ENCODE peak calls at places on chromosome 11, in four cellular contexts. N is left ventricle myocardium inferior, W is heart left ventricle, P is cardiac muscle cell. R is an unnamed sample. For H3K4me1, the result is how much of the 10 kb centered on the place peaks cover.

GRCh38 chr11:118846181-118846946 is 37.3 kb upstream of the CXCR5 start:
- DNase-seq in N (no peak), W (no peak), P (no peak), R (no peak)

GRCh38 chr11:119344291-119345010 is 2.1 kb downstream of the MFRP start:
- DNase-seq in P (no peak), W (no peak), N (no peak), R (peak)

GRCh38 chr11:102347526-102348331 is 715 bp downstream of the BIRC2 start:
- DNase-seq in W (no peak), N (no peak), P (peak), R (peak)

GRCh38 chr11:109026891-109027489 is 362.1 kb downstream of the DDX10 start:
- DNase-seq in W (no peak), N (no peak), P (no peak), R (no peak)

GRCh38 chr11:97454988-97455387 is 1065.2 kb downstream of the JRKL start:
- DNase-seq in W (no peak), P (peak), N (no peak), R (no peak)

GRCh38 chr11:60771146-60771545 is 14.0 kb upstream of the MS4A10 start:
- DNase-seq in N (no peak), P (no peak), W (no peak), R (no peak)

GRCh38 chr11:74493816-74494630 is 499 bp upstream of the LIPT2 start:
- DNase-seq in N (no peak), W (no peak), P (no peak), R (no peak)

GRCh38 chr11:69546735-69547370 is 65.4 kb downstream of the LINC01488 start:
- DNase-seq in W (no peak), N (no peak), P (no peak), R (peak)

GRCh38 chr11:119974467-119974866 is 163.4 kb downstream of the TRIM29 start:
- DNase-seq in P (no peak), W (no peak), N (peak), R (no peak)

GRCh38 chr11:102869354-102869753 is 5.4 kb downstream of the MMP12 start:
- DNase-seq in P (no peak), W (no peak), N (no peak), R (no peak)

GRCh38 chr11:17574799-17575144 is 27.7 kb downstream of the OTOG start:
- DNase-seq in W (no peak), P (no peak), N (no peak), R (no peak)

GRCh38 chr11:7968686-7969085 is 3.4 kb upstream of the NLRP10 start:
- DNase-seq in W (no peak), P (no peak), N (no peak), R (no peak)

GRCh38 chr11:102010776-102011500 is 36.3 kb upstream of the CFAP300 start:
- DNase-seq in P (peak), N (peak), W (peak), R (peak)

GRCh38 chr11:130603585-130603906 is 155.1 kb downstream of the ADAMTS15 start:
- DNase-seq in P (no peak), N (no peak), W (no peak), R (no peak)

GRCh38 chr11:5071815-5072214 is 2.4 kb downstream of the OR52E1 start:
- DNase-seq in W (no peak), P (no peak), N (no peak), R (no peak)

GRCh38 chr11:844693-845644 is 2.3 kb downstream of the TSPAN4 start:
- DNase-seq in W (peak), N (peak), P (peak), R (peak)

GRCh38 chr11:6448574-6448973 is 7.8 kb upstream of the HPX start:
- DNase-seq in P (no peak), W (no peak), N (no peak), R (no peak)

GRCh38 chr11:110472858-110473257 is 43.1 kb downstream of the FDX1 start:
- DNase-seq in P (no peak), N (no peak), W (no peak), R (no peak)

GRCh38 chr11:111305403-111305802 is 7.1 kb downstream of the POU2AF3 start:
- DNase-seq in P (no peak), W (no peak), N (no peak), R (no peak)

GRCh38 chr11:91773090-91773489 is 451.5 kb upstream of the FAT3 start:
- DNase-seq in W (no peak), P (no peak), N (no peak), R (no peak)

GRCh38 chr11:71301858-71302533 is 49.6 kb upstream of the SHANK2 start:
- DNase-seq in P (no peak), N (no peak), W (no peak), R (no peak)

GRCh38 chr11:46267930-46268329 is 9.5 kb upstream of the CREB3L1 start:
- DNase-seq in P (no peak), W (no peak), N (no peak), R (no peak)
- H3K4me1 ChIP-seq in P (under half), W (under half), N (half or more), R (under half)

DNA sequence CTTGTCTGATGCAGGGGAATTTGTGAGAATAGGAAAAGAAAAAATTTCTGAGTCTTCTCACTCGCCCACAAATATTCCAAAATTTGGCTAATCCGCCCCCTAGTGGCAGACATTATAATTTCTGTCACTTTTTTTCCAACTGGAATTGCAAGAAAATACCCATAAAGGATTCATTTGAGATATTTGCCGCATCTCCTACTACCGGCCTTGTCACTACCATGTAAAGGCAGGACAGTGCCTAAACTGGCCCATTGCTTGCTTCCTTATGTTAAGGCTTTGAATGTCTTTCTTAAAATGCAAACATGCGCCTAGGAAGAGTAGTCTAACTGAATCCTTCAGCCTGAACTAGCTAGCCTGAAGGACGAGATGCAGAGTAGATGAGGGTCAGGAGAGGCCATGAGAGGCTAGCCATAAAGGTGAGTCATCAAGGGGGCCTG is 9.3 kb upstream of the CEP295 start:
- DNase-seq in N (no peak), W (no peak), P (peak), R (no peak)
- H3K4me1 ChIP-seq in N (under half), W (under half), P (under half), R (under half)

GRCh38 chr11:114138411-114138810 is 78.9 kb downstream of the ZBTB16 start:
- DNase-seq in W (no peak), N (no peak), P (no peak), R (no peak)
- H3K4me1 ChIP-seq in W (half or more), N (half or more), P (under half), R (under half)

GRCh38 chr11:61967177-61967923 is at the start of gene FTH1:
- DNase-seq in N (peak), P (peak), W (peak), R (peak)

GRCh38 chr11:61968758-61969390 is 1.4 kb upstream of the FTH1 start:
- DNase-seq in N (no peak), W (no peak), P (no peak), R (peak)

GRCh38 chr11:61969391-61969758 is 1.9 kb upstream of the FTH1 start:
- DNase-seq in N (no peak), P (no peak), W (no peak), R (no peak)

GRCh38 chr11:61966673-61967176 is 709 bp downstream of the FTH1 start:
- DNase-seq in N (no peak), W (no peak), P (peak), R (peak)

DNA sequence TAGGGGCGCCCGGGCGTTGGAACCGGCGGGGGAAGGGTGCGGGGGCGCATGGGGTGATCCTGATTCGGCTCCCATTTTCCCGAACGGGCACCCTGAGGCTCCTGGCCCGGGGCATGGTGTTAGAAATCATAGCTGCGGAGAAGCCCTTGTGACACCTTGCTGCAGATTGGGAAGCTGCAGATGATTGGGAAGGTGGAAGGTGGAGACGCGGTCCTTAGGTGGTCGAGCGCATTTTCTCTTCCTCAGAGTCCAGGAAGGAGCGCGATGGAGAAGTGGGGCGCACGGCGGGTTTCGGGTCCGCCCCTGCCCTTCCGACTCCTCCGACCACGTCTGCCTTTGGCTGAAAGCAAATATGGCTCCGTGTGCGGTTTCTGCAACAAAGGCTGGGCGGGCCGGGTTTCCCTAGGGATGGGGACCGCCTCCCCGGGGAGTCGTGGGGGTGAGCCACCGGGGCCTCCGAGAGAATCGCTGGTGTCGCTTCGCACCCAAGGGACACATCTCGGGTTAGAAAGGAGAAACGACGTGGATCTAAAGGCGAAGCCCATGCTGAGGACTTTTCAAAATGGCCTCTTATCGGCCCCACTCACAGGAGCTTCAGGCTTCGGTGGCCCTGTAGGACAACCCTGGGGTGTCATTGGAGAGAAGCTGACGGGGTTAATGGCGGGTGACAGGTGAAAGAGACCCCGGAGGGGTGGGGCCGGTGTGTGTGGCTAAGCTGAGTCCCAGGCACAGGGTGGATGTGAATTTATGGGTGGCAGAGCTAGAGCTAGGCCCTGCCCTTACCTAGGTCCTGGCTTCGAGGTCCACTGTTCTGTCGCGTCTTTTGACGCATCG is 707 bp upstream of the FTH1 start:
- DNase-seq in N (peak), W (peak), P (peak), R (peak)
- H3K4me1 ChIP-seq in N (half or more), W (half or more), P (under half), R (under half)

DNA sequence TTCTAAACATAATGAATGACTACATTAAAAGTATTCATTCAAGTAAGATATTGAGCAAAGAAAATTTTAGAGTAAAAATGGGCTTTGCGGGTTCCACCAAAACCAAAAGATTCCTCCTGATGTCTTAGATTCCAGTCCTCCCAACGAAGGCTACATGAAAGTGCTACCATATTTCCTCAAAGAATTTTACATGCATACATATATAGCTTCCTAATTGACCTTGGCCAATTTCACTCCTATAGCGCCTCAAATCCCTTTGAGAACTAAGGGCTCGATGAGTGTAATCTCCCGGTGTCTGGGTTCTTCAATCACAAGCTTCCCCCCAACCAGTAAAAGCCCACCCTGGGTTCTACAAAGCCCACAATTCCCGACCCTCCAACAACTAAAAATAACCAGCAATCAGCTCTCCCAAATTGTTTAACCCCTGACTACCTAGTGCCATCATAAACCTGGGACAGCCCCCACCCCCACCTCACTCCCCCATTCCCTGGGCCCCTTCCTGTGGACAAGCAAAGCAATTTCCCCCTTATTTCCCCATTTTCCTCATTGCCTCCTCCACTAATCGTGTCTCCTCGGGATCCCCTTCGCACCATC is 1.2 kb downstream of the SIK3 start:
- DNase-seq in W (no peak), N (no peak), P (no peak), R (no peak)
- H3K4me1 ChIP-seq in W (half or more), N (half or more), P (under half), R (under half)

GRCh38 chr11:12539570-12539969 is 134.7 kb upstream of the TEAD1 start:
- DNase-seq in P (no peak), N (no peak), W (no peak), R (no peak)

GRCh38 chr11:12538889-12539421 is 135.3 kb upstream of the TEAD1 start:
- DNase-seq in P (no peak), W (no peak), N (no peak), R (no peak)

GRCh38 chr11:12541588-12542151 is 132.6 kb upstream of the TEAD1 start:
- DNase-seq in N (no peak), W (no peak), P (no peak), R (no peak)

GRCh38 chr11:12540913-12541587 is 133.2 kb upstream of the TEAD1 start:
- DNase-seq in N (no peak), W (no peak), P (no peak), R (no peak)

GRCh38 chr11:12540075-12540685 is 134.0 kb upstream of the TEAD1 start:
- DNase-seq in P (no peak), W (no peak), N (no peak), R (no peak)
- H3K4me1 ChIP-seq in P (under half), W (under half), N (under half), R (under half)

GRCh38 chr11:57312511-57313021 is 12.2 kb downstream of the TNKS1BP1 start:
- DNase-seq in N (no peak), P (no peak), W (no peak), R (peak)

GRCh38 chr11:57313071-57313787 is 11.5 kb downstream of the TNKS1BP1 start:
- DNase-seq in W (peak), P (no peak), N (no peak), R (no peak)

GRCh38 chr11:57310091-57310490 is 14.7 kb downstream of the TNKS1BP1 start:
- DNase-seq in P (no peak), N (no peak), W (no peak), R (no peak)

GRCh38 chr11:57310630-57311086 is 14.1 kb downstream of the TNKS1BP1 start:
- DNase-seq in N (no peak), W (no peak), P (peak), R (peak)

GRCh38 chr11:57311109-57311936 is 13.4 kb downstream of the TNKS1BP1 start:
- DNase-seq in P (peak), W (peak), N (peak), R (peak)
- H3K4me1 ChIP-seq in P (under half), W (half or more), N (half or more), R (under half)

GRCh38 chr11:31821235-31821764 is 10.2 kb upstream of the PAX6 start:
- DNase-seq in N (no peak), P (no peak), W (no peak), R (no peak)

GRCh38 chr11:31821779-31822574 is 10.9 kb upstream of the PAX6 start:
- DNase-seq in W (no peak), P (no peak), N (no peak), R (no peak)

GRCh38 chr11:31824791-31825452 is 13.8 kb upstream of the PAX6 start:
- DNase-seq in P (no peak), W (no peak), N (no peak), R (no peak)

GRCh38 chr11:31823372-31824371 is 12.6 kb upstream of the PAX6 start:
- DNase-seq in N (no peak), W (no peak), P (no peak), R (no peak)

GRCh38 chr11:31822604-31823371 is 11.7 kb upstream of the PAX6 start:
- DNase-seq in P (no peak), N (no peak), W (no peak), R (no peak)
- H3K4me1 ChIP-seq in P (under half), N (under half), W (under half), R (under half)